ENCODE peak calls at places on chromosomes 16 and 17, in four cellular contexts. D, C, N and J are unnamed samples.

GRCh38 chr17:39197380-39198185 is at the start of gene CACNB1:
- DNase-seq in D (peak; percentile 81), C (peak; percentile 78), N (peak; percentile 64), J (peak; percentile 83)

GRCh38 chr16:1933097-1933661 is 9.8 kb downstream of the MSRB1 start:
- DNase-seq in D (no peak), C (no peak), N (no peak), J (no peak)

GRCh38 chr16:72787519-72788268 is 260.2 kb downstream of the ZFHX3 start:
- DNase-seq in D (peak; percentile 87), C (no peak), N (peak; percentile 78), J (peak; percentile 74)

GRCh38 chr16:25771812-25772568 is 80.2 kb downstream of the HS3ST4 start:
- DNase-seq in D (no peak), C (no peak), N (no peak), J (no peak)

GRCh38 chr16:17460890-17461289 is 9.9 kb downstream of the XYLT1 start:
- DNase-seq in D (no peak), C (no peak), N (no peak), J (no peak)

GRCh38 chr16:75244844-75245758 is 6.3 kb downstream of the BCAR1 start:
- DNase-seq in D (peak; percentile 88), C (peak; percentile 80), N (no peak), J (peak; percentile 80)

GRCh38 chr17:57594767-57595166 is 150.3 kb downstream of the CCDC182 start:
- DNase-seq in D (no peak), C (no peak), N (no peak), J (no peak)

GRCh38 chr17:819251-819650 is 37.1 kb downstream of the MRM3 start:
- DNase-seq in D (no peak), C (no peak), N (no peak), J (no peak)

GRCh38 chr17:32831627-32832243 is 45.2 kb downstream of the MYO1D start:
- DNase-seq in D (no peak), C (no peak), N (no peak), J (no peak)

GRCh38 chr17:76736349-76737081 is 616 bp downstream of the SRSF2 start:
- DNase-seq in D (peak; percentile 61), C (peak; percentile 62), N (peak; percentile 45), J (peak; percentile 66)

GRCh38 chr16:24771779-24772157 is 42.3 kb downstream of the TNRC6A start:
- DNase-seq in D (no peak), C (no peak), N (no peak), J (no peak)

GRCh38 chr16:22685162-22685830 is 128.7 kb upstream of the HS3ST2 start:
- DNase-seq in D (peak; percentile 90), C (no peak), N (peak; percentile 50), J (peak; percentile 44)

GRCh38 chr17:78753316-78754250 is 28.5 kb downstream of the CYTH1 start:
- DNase-seq in D (no peak), C (no peak), N (no peak), J (no peak)

GRCh38 chr17:38658741-38659345 is 15.9 kb downstream of the EPOP start:
- DNase-seq in D (no peak), C (no peak), N (no peak), J (no peak)

GRCh38 chr17:55266051-55266957 is 1.5 kb downstream of the HLF start:
- DNase-seq in D (no peak), C (no peak), N (no peak), J (peak; percentile 43)

GRCh38 chr17:78665952-78666920 is 89.0 kb upstream of the DNAH17 start:
- DNase-seq in D (peak; percentile 51), C (no peak), N (peak; percentile 25), J (peak; percentile 58)

GRCh38 chr16:84585886-84586285 is 32.0 kb downstream of the COTL1 start:
- DNase-seq in D (no peak), C (peak; percentile 48), N (no peak), J (no peak)

GRCh38 chr16:19135896-19136438 is 22.2 kb downstream of the ITPRIPL2 start:
- DNase-seq in D (no peak), C (peak; percentile 83), N (no peak), J (no peak)

GRCh38 chr16:30096862-30097563 is 1.0 kb upstream of the YPEL3 start:
- DNase-seq in D (no peak), C (no peak), N (no peak), J (no peak)

GRCh38 chr16:46972429-46972970 is 974 bp downstream of the DNAJA2 start:
- DNase-seq in D (no peak), C (peak; percentile 28), N (no peak), J (no peak)

GRCh38 chr17:50165066-50165465 is 739 bp upstream of the SGCA start:
- DNase-seq in D (no peak), C (no peak), N (no peak), J (no peak)

GRCh38 chr17:10652984-10653680 is 4.0 kb downstream of the MYH3 start:
- DNase-seq in D (no peak), C (no peak), N (no peak), J (no peak)

GRCh38 chr17:16072031-16072430 is 72.4 kb downstream of the TTC19 start:
- DNase-seq in D (no peak), C (no peak), N (no peak), J (no peak)

GRCh38 chr17:82931696-82932060 is 91.9 kb upstream of the ZNF750 start:
- DNase-seq in D (peak; percentile 79), C (no peak), N (peak; percentile 87), J (peak; percentile 84)

GRCh38 chr16:89860747-89861304 is 12.6 kb upstream of the TCF25 start:
- DNase-seq in D (peak; percentile 31), C (peak; percentile 58), N (peak; percentile 57), J (peak; percentile 58)

GRCh38 chr17:36593651-36594316 is 2.1 kb downstream of the DHRS11 start:
- DNase-seq in D (no peak), C (no peak), N (no peak), J (no peak)

GRCh38 chr17:34598161-34598776 is 18.9 kb downstream of the TMEM132E start:
- DNase-seq in D (no peak), C (no peak), N (no peak), J (no peak)

GRCh38 chr16:3485821-3486505 is 9.3 kb downstream of the C16orf90 start:
- DNase-seq in D (no peak), C (peak; percentile 36), N (no peak), J (no peak)
- TF ChIP-seq CTCF in D (no peak), C (no peak), N (no peak), J (no peak)

DNA sequence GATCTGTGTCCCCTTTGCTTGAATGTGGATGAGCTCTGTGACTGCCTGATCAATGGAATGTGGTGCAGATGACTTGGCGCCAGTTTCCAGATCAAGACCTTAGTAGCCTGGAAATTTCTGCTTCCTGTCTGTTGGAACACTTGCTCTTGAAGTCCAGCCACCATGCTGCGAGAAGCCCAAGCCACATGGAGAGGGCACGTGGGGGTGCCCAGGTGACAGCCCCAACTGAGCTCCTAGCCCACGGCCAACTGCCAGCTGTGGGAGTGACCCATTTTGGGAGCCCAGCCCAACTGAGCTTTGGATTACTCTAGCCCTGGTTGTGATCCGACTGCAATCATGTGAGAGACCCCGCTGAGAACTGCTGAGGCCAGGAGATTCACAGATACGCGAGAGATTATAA is 3.3 kb upstream of the ITGAM start:
- DNase-seq in D (no peak), C (no peak), N (no peak), J (no peak)
- H3K27ac ChIP-seq in D (no peak overlapping the region), C (no peak overlapping the region), N (no peak overlapping the region), J (no peak overlapping the region)

DNA sequence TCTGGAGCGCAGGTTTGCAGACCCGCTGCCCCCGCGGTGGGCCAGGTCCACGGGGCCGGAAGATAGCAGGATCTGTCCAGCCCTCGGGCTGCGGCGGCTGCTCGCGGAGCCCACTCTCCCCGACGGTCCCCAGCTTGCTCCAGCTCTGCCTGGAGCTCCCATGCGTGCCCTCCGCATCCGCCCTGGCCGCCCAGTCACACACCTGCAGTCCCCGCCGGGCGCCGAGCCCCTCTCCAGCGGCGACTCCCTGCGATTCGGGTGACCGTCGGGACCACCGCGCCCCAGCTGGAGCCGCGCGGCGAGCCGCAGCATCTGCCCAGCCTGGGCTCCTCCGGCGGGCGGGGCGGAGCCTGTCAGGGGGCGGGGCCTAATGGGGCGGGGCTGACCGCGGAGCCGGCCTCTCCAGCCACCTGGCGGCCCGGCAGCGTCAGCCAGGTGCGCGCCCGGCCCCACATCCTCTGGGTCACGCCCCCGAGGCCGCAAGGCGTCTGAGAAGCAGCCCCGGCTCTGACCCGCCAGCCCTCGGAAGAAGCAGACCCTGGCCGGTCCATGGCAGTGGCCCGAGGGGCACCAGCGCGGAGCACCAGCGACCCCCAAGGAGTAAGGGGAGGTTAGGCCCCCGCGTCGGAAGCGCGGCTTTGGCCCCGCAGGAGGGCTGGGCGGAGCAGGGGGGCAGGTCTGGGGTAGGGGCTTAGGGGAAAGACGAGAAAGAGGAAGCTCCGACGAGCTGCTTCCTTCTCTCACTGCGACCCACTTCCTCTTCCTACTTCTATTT is at the start of gene PIK3R5:
- DNase-seq in D (peak; percentile 45), C (no peak), N (no peak), J (no peak)
- TF ChIP-seq CTCF in D (no peak), C (no peak), N (no peak), J (no peak)

GRCh38 chr16:397135-397661 is at the start of gene NME4:
- DNase-seq in D (no peak), C (peak; percentile 37), N (no peak), J (no peak)
- H3K27ac ChIP-seq in D (peak within 1 kb of the TSS; percentile 87), C (peak within 1 kb of the TSS; percentile 94), N (peak within 1 kb of the TSS; percentile 83), J (peak within 1 kb of the TSS; percentile 89)

DNA sequence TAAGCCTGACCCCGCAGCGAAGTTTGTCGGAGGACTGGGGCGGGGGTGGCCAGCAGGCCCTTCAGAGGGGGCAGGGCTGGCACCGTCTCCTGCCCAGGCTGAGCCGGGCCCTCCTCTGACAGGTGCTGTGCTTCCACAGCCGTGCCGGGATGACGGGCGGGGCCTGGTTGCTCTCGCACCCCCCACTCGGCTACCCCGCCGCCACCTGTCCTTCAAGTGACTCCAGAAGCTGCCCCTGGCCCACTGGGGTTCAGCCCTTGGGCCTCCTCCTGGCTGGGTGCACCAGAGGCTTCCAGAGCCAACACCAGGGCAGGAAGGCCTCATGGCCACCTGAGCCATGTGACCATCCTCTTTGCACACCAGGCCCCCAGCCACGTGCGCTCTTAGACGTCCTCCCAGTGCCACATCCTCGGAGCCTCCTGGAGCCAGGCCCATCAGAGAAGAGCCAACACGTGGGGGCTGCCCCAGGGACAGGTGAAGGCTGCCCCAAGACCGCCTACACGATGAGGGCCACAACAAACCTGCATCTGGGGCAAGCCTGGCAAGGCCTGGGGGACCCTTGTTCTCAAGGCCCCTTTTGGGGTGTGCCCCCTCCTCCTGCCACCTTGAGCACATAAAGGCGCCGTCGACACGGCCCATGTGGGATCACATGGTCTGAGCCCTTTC is 7.2 kb downstream of the PDIA2 start:
- DNase-seq in D (no peak), C (no peak), N (no peak), J (no peak)
- TF ChIP-seq CTCF in D (no peak), C (no peak), N (no peak), J (no peak)

GRCh38 chr16:69890114-69890890 is 60.8 kb upstream of the CLEC18A start:
- DNase-seq in D (peak; percentile 67), C (no peak), N (peak; percentile 56), J (peak; percentile 69)
- H3K27ac ChIP-seq in D (peak overlapping the region; percentile 75), C (no peak overlapping the region), N (peak overlapping the region; percentile 97), J (peak overlapping the region; percentile 77)

DNA sequence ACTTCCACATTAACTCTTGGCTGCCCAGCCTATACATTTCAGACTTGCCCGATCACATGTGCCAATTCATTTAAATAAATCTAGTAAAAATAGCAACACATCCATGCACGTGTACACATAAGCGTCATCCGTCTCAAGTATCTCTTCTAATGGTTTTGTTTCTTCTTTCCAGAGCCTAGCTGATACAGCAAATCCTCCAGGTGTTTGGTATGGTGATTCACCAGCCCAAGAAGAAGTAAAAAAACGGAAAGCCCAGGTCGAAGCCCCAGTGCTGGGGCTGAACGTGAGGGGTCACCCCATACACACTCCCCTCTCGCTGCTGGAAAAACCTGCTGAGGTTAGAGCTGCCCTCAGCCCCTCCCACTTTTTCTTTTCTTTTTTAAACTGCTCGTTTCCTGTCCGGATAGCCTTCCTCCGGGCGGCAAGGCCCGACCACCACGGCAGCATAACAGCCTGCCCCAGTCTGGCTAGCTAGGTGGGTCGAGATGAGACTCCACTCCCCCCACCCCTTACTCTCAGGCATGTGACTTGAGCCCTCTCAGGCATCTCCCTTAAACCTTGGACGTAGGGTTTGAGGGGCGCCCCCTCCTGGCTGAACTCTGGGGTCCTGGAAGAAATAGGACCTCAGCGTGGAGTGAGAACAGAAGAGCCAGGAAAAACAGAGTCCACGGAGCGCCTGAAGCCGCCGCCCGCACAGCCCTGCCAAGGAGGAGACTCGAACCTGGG is 13.9 kb upstream of the OR1F1 start:
- DNase-seq in D (no peak), C (peak; percentile 85), N (no peak), J (no peak)
- TF ChIP-seq CTCF in D (no peak), C (peak; percentile 61), N (no peak), J (no peak)